ENCODE peak calls at places on chromosomes 4 and X, in ten cellular contexts. J, U, K, C, P, W, Z, M, E and D are unnamed samples.

GRCh38 chr4:113496698-113497097 is 264.8 kb downstream of the CAMK2D start:
- DNase-seq in J (no peak), U (no peak), K (no peak), C (no peak), P (no peak), W (no peak), Z (no peak), M (no peak), E (no peak), D (no peak)

GRCh38 chr4:41257901-41258300 is 1.2 kb downstream of the UCHL1 start:
- DNase-seq in J (peak), U (no peak), K (no peak), C (no peak), P (no peak), W (no peak), Z (no peak), M (no peak), E (no peak), D (no peak)

GRCh38 chr4:159060161-159060560 is 42.7 kb upstream of the RAPGEF2 start:
- DNase-seq in J (no peak), U (no peak), K (no peak), C (no peak), P (no peak), W (no peak), Z (no peak), M (no peak), E (no peak), D (no peak)

GRCh38 chr4:165493359-165493758 is 114.6 kb downstream of the CPE start:
- DNase-seq in J (peak), U (no peak), K (peak), C (no peak), P (peak), W (peak), Z (peak), M (peak), E (peak), D (peak)

GRCh38 chr4:119212964-119213606 is 572 bp downstream of the USP53 start:
- DNase-seq in J (peak), U (no peak), K (peak), C (peak), P (peak), W (peak), Z (peak), M (peak), E (peak), D (peak)

GRCh38 chr4:6035786-6036185 is 17.6 kb upstream of the C4orf50 start:
- DNase-seq in J (peak), U (no peak), K (no peak), C (no peak), P (no peak), W (no peak), Z (no peak), M (no peak), E (no peak), D (no peak)

GRCh38 chr4:86556791-86557415 is 37.2 kb upstream of the PTPN13 start:
- DNase-seq in J (no peak), U (no peak), K (peak), C (no peak), P (peak), W (no peak), Z (no peak), M (no peak), E (no peak), D (no peak)

GRCh38 chrX:75603833-75604232 is 81.0 kb upstream of the ZDHHC15 start:
- DNase-seq in J (peak), U (no peak), K (peak), C (no peak), P (peak), W (no peak), Z (no peak), M (no peak), E (no peak), D (no peak)

GRCh38 chrX:10514891-10515290 is 105.5 kb downstream of the MID1 start:
- DNase-seq in J (no peak), U (no peak), K (peak), C (no peak), P (no peak), W (no peak), Z (no peak), M (no peak), E (no peak), D (no peak)

DNA sequence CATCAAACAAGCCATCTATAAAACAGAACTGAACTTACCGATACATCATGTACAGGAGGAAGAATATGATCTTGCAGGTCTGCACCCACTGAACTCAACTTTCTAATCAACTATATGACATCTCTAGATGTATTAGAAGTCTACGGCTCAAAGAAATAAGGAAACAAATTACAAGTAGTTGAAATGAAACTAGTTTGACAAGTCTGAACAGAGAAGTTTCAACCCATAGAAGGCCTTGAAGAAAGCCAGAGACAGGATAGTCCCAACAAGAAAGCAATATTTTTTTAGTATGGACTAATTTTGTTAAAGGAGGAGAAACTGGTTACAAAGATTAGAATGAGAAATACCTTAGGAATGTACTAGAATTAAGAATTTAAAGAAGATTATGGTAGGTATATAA is at the start of gene TMPRSS11A:
- DNase-seq in J (no peak), U (no peak), K (no peak), C (no peak), P (peak), W (no peak), Z (no peak), M (no peak), E (no peak), D (no peak)
- H3K27ac ChIP-seq in J (no peak), U (no peak), K (no peak), C (no peak), P (no peak), W (no peak), Z (no peak), M (no peak), E (no peak), D (no peak)

DNA sequence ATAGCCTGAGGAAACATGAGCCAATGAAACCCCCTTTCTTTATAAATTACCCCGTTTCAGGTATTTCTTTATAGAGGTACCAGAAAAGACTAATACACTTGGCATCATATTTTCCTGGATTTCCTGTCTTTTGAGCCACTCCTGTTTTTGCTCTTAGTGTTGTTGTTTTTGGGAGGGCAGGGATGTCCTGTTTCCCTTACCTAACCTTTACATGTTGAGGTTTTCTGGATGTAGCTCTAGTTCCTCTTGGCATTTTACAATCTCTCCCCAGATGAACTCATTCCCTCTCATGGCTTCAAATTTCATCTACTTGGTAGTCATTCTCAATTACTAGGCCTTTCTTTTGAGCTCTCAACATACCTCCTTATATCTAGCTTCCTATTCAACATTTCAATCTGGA is 104.1 kb upstream of the MAB21L2 start:
- DNase-seq in J (no peak), U (no peak), K (no peak), C (no peak), P (no peak), W (no peak), Z (no peak), M (no peak), E (no peak), D (no peak)
- H3K27ac ChIP-seq in J (no peak), U (no peak), K (no peak), C (no peak), P (no peak), W (no peak), Z (no peak), M (no peak), E (no peak), D (no peak)

DNA sequence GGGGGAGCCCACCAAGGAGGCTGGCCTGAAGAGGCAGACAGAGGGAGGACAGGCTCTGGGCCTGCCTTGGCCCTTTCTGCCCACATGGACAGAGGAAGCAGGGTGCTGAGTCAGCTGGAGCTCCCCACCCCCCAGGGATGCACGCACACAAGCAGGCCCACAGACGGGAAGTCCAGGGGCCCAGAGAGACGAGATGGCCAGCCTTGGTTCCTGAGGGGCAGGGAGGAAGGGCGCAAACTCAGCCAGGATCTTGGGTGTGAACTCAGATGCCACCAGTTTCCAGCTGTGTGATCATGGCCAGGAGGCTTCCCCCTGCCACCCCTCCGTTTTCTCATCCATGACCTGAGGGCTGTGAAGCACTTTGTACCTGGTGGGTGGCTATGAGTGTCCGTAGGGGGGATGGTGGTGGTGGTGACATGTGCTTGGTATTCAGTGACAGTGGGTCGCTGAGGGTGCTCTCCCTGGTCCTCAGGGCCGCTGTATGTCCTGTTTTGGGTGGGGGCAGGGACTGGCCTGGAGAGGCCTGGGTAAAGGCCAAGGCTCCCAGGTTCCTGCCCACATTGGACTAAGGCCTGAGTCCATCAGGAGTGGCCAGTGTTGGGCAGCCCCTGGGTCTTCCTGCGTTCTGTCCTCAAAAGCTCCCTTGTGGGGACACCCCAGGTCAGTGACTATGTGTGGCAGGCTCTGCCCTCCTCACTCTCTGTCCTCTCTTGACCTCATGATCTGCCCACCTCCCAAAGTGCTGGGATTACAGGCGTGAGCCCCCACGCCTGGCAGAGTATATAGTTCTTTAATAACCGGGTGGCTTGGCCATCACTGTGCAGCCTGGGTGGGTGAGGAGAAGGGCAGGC is 2.0 kb downstream of the SH3BP2 start:
- DNase-seq in J (peak), U (no peak), K (peak), C (peak), P (no peak), W (peak), Z (peak), M (no peak), E (peak), D (no peak)
- H3K27ac ChIP-seq in J (no peak), U (peak), K (peak), C (peak), P (no peak), W (no peak), Z (peak), M (no peak), E (peak), D (peak)

GRCh38 chrX:131521824-131522223 is 22.1 kb upstream of the OR13H1 start:
- DNase-seq in J (no peak), U (no peak), K (no peak), C (no peak), P (no peak), W (no peak), Z (no peak), M (no peak), E (no peak), D (no peak)
- H3K27ac ChIP-seq in J (no peak), U (no peak), K (no peak), C (no peak), P (no peak), W (no peak), Z (no peak), M (no peak), E (no peak), D (no peak)

DNA sequence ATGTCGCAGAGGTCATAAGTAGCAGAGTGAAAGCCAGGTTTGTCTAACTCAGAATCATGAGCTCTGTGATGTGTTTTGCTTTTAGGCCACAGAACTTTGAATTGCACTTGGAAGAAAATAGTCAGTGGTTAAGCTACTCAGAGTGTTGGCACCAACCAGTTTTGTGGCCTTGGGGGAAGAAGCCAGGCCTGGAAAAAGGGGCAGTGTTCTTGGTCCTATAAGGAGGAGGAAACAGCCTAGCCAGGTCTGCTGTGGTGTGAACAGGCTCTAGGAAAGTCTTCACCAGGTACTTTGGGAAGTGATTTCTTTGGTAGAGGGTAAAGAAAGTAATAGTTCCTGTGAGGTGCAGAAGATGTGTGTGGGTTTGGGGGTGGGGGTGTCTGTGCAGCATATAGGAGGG is 49.2 kb downstream of the FHIP1A start:
- DNase-seq in J (no peak), U (no peak), K (no peak), C (no peak), P (peak), W (no peak), Z (no peak), M (no peak), E (no peak), D (no peak)
- H3K27ac ChIP-seq in J (no peak), U (no peak), K (no peak), C (no peak), P (no peak), W (no peak), Z (no peak), M (no peak), E (peak), D (no peak)

DNA sequence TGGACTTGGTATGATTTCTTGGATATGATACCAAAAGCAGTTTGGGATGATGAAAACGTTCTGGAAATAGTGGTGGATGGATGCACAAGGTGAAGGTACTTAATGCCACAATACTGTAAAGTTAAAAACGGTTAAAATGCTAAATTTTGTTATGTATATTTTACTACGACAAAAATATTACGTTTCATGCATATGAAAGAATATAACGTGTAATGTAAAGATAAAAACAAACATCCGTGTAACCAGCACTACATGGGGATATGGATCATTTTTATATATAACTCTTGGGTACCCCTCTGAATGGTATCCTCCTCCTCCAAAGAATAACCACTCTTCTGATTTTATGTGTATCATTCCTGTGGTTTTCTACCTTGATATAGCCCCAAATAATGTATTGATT is 862 bp upstream of the CENPU start:
- DNase-seq in J (no peak), U (no peak), K (no peak), C (no peak), P (no peak), W (no peak), Z (no peak), M (no peak), E (no peak), D (no peak)
- H3K27ac ChIP-seq in J (no peak), U (peak), K (no peak), C (no peak), P (peak), W (peak), Z (no peak), M (no peak), E (peak), D (no peak)

DNA sequence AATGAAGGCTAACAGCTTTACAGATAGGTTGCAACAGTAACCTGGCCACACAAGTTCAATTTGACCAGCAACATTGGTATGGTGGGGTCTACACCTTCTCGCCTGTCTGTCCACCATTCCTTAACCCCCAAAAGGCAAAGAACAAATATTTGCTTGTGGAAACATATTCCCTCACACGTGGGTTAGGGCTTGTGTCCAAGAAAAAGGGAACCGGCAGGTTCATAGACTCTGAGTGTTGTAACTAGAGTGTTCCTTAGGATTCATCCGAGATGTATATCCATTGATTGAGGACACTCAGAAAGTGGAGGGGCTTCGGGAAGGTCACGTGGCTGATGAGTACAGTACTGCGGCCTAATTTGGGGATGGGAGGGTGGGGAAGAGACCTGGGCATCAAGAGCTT is 54.1 kb downstream of the C4orf51 start:
- DNase-seq in J (no peak), U (no peak), K (peak), C (no peak), P (no peak), W (no peak), Z (peak), M (no peak), E (no peak), D (no peak)
- H3K27ac ChIP-seq in J (no peak), U (no peak), K (peak), C (peak), P (peak), W (peak), Z (peak), M (no peak), E (peak), D (peak)